ENCODE peak calls at places on chromosomes 16 and 17, in four cellular contexts. O is H1, F is K562, W is SK-N-SH. T is an unnamed sample.

GRCh38 chr17:61157246-61157887 is 242.3 kb upstream of the TBX2 start:
- DNase-seq in O (no peak), F (no peak), W (peak), T (no peak)

GRCh38 chr16:57469046-57469445 is 6.6 kb downstream of the POLR2C start:
- DNase-seq in O (no peak), F (no peak), W (no peak), T (no peak)

GRCh38 chr17:77915594-77916021 is 42.9 kb upstream of the TNRC6C start:
- DNase-seq in O (no peak), F (no peak), W (peak), T (no peak)

GRCh38 chr17:334974-335481 is 17.6 kb downstream of the RPH3AL start:
- DNase-seq in O (no peak), F (no peak), W (no peak), T (no peak)

GRCh38 chr16:28297784-28298510 is 5.6 kb downstream of the SBK1 start:
- DNase-seq in O (no peak), F (no peak), W (no peak), T (no peak)

GRCh38 chr17:6567528-6568185 is 11.3 kb upstream of the PITPNM3 start:
- DNase-seq in O (no peak), F (no peak), W (peak), T (no peak)

GRCh38 chr17:79840204-79840988 is 1.2 kb upstream of the CBX4 start:
- DNase-seq in O (no peak), F (no peak), W (peak), T (no peak)

GRCh38 chr16:31083556-31083955 is 5.2 kb downstream of the PRSS53 start:
- DNase-seq in O (no peak), F (no peak), W (no peak), T (no peak)

GRCh38 chr16:78608305-78608776 is 508.9 kb downstream of the WWOX start:
- DNase-seq in O (no peak), F (no peak), W (no peak), T (no peak)

GRCh38 chr17:81429813-81430510 is 34.7 kb downstream of the BAHCC1 start:
- DNase-seq in O (no peak), F (peak), W (peak), T (peak)

GRCh38 chr17:1486802-1487695 is 5.4 kb downstream of the MYO1C start:
- DNase-seq in O (no peak), F (peak), W (no peak), T (no peak)

GRCh38 chr17:39376434-39376833 is 25.0 kb downstream of the FBXL20 start:
- DNase-seq in O (no peak), F (no peak), W (no peak), T (peak)

GRCh38 chr16:14491831-14492529 is 138.1 kb downstream of the PARN start:
- DNase-seq in O (no peak), F (no peak), W (no peak), T (no peak)

GRCh38 chr17:63450551-63450950 is 4.4 kb upstream of the CYB561 start:
- DNase-seq in O (no peak), F (no peak), W (peak), T (no peak)

GRCh38 chr16:10551881-10552280 is 28.5 kb downstream of the EMP2 start:
- DNase-seq in O (no peak), F (no peak), W (no peak), T (no peak)

GRCh38 chr17:79890706-79891105 is 51.5 kb upstream of the CBX4 start:
- DNase-seq in O (no peak), F (no peak), W (peak), T (no peak)

GRCh38 chr17:38454528-38454927 is 26.3 kb downstream of the ARHGAP23 start:
- DNase-seq in O (no peak), F (no peak), W (peak), T (no peak)

GRCh38 chr16:13919330-13919682 is 648 bp upstream of the ERCC4 start:
- DNase-seq in O (no peak), F (peak), W (peak), T (peak)

GRCh38 chr17:49910094-49910857 is 58.7 kb upstream of the DLX4 start:
- DNase-seq in O (no peak), F (peak), W (peak), T (no peak)

GRCh38 chr16:12766853-12767252 is 36.8 kb downstream of the CPPED1 start:
- DNase-seq in O (no peak), F (no peak), W (no peak), T (no peak)

GRCh38 chr16:1287982-1288670 is 21.3 kb upstream of the UBE2I start:
- DNase-seq in O (no peak), F (no peak), W (no peak), T (no peak)

GRCh38 chr16:17744903-17745581 is 274.3 kb upstream of the XYLT1 start:
- DNase-seq in O (peak), F (no peak), W (no peak), T (no peak)

GRCh38 chr16:77238593-77238992 is 39.4 kb downstream of the SYCE1L start:
- DNase-seq in O (no peak), F (no peak), W (no peak), T (no peak)

GRCh38 chr17:9905078-9905415 is at the start of gene RCVRN:
- DNase-seq in O (no peak), F (no peak), W (no peak), T (no peak)

GRCh38 chr16:4989391-4990006 is 31.4 kb downstream of the SEC14L5 start:
- DNase-seq in O (no peak), F (peak), W (no peak), T (no peak)

GRCh38 chr16:14485131-14485551 is 144.9 kb downstream of the PARN start:
- DNase-seq in O (no peak), F (no peak), W (no peak), T (no peak)

GRCh38 chr17:43530303-43531081 is 15.6 kb downstream of the ETV4 start:
- DNase-seq in O (peak), F (peak), W (no peak), T (no peak)

GRCh38 chr17:55285340-55286301 is 20.9 kb downstream of the HLF start:
- DNase-seq in O (no peak), F (no peak), W (no peak), T (no peak)

GRCh38 chr17:29215717-29216116 is 30.9 kb upstream of the CRYBA1 start:
- DNase-seq in O (no peak), F (no peak), W (no peak), T (no peak)

GRCh38 chr16:4087990-4088577 is 28.2 kb downstream of the ADCY9 start:
- DNase-seq in O (no peak), F (no peak), W (no peak), T (no peak)

GRCh38 chr17:82020874-82021727 is 1.6 kb downstream of the CENPX start:
- DNase-seq in O (no peak), F (no peak), W (peak), T (no peak)

GRCh38 chr16:69865701-69866100 is 85.4 kb upstream of the CLEC18A start:
- DNase-seq in O (no peak), F (peak), W (no peak), T (no peak)

GRCh38 chr17:28956112-28956511 is 4.8 kb upstream of the PHF12 start:
- DNase-seq in O (no peak), F (no peak), W (no peak), T (no peak)

GRCh38 chr17:39755550-39756375 is 18.0 kb downstream of the GRB7 start:
- DNase-seq in O (no peak), F (no peak), W (no peak), T (no peak)

GRCh38 chr16:1192384-1193073 is 32.5 kb downstream of the TPSG1 start:
- DNase-seq in O (no peak), F (no peak), W (no peak), T (no peak)

GRCh38 chr16:47311738-47312505 is 148.9 kb downstream of the ITFG1 start:
- DNase-seq in O (peak), F (no peak), W (no peak), T (no peak)

DNA sequence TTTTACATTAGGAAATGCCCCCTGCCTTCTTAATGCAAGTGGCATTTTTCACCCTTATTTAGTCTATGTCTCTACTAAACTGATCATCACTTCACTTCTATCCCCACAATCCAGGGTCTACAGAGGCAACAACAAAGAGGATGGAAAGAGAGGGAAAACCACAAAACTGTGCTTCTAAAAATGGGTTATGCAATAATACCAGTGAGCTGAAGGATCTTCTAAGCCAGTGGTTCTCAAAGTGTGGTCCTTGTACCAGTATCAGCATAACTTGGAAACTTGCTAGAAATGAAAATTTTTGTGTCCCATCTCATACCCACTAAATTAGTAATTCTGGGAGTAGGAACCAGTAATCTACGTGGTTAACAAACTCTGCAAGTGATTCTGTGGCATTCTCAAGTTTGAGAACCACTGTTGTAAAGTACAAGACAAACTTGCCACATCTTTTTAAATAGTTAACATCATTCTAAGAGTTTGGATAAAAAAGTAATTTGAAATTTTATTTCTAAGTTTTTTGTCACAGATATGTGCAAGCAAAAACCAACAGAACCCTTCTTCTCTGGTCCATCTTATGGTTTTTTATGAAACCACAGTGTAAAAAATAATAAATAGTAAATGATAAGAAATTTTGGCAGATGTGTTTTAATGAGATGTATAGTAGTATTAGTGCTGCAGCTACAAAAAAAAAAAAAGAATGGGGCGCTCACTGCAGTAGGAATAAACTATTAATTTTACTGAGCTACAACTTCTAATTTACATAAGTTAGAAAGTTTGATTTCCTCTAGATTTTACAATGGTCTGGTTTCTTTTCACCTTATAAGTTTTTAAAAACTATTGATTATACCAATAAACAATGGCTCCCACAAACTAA is 16.2 kb downstream of the CDC27 start:
- DNase-seq in O (no peak), F (no peak), W (no peak), T (peak)
- TF ChIP-seq GABPA in O (no peak), F (no peak), W (no peak), T (no peak)

DNA sequence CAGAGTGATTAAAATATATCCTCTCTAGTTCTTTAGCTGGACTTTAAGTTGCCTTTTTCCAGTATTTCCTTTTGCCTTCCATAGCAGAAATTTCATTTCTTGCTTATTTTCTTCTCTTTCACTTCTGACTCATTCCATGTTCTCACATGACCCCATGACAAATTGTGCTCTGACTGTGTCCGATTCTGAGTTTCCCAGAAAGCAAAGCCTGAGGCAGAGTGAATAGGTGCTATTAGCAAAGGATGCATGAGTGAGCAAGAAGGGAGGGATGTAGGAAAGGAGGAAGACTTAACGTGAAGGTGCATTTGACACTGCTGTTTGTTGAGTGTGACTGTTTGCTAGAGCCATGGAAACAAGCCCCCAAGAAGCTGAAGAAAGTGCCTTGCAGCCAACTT is 82.6 kb upstream of the CNTNAP4 start:
- DNase-seq in O (no peak), F (no peak), W (no peak), T (no peak)
- TF ChIP-seq GABPA in O (no peak), F (no peak), W (no peak), T (no peak)

GRCh38 chr16:83338941-83339340 is 468.8 kb upstream of the HSBP1 start:
- DNase-seq in O (no peak), F (no peak), W (no peak), T (no peak)

GRCh38 chr16:83330251-83330650 is 477.5 kb upstream of the HSBP1 start:
- DNase-seq in O (no peak), F (no peak), W (no peak), T (no peak)

GRCh38 chr16:83338138-83338537 is 469.6 kb upstream of the HSBP1 start:
- DNase-seq in O (no peak), F (no peak), W (no peak), T (no peak)

GRCh38 chr16:83336630-83337029 is 471.1 kb upstream of the HSBP1 start:
- DNase-seq in O (no peak), F (no peak), W (no peak), T (no peak)

GRCh38 chr16:83335076-83335475 is 472.7 kb upstream of the HSBP1 start:
- DNase-seq in O (no peak), F (no peak), W (no peak), T (no peak)
- TF ChIP-seq GABPA in O (no peak), F (no peak), W (no peak), T (no peak)

GRCh38 chr17:13725286-13725990 is 123.7 kb upstream of the HS3ST3A1 start:
- DNase-seq in O (no peak), F (no peak), W (no peak), T (no peak)
- TF ChIP-seq GABPA in O (no peak), F (no peak), W (no peak), T (no peak)

GRCh38 chr17:19331134-19331533 is 31.4 kb downstream of the B9D1 start:
- DNase-seq in O (no peak), F (no peak), W (no peak), T (no peak)
- TF ChIP-seq GABPA in O (no peak), F (no peak), W (no peak), T (no peak)

GRCh38 chr17:5508855-5509254 is 22.5 kb downstream of the MIS12 start:
- DNase-seq in O (no peak), F (no peak), W (no peak), T (no peak)
- TF ChIP-seq GABPA in O (no peak), F (no peak), W (no peak), T (no peak)